ENCODE peak calls at places on chromosomes 6 and 20, in ten cellular contexts. B, U, K, N, X, V, W, S, G and D are unnamed samples.

GRCh38 chr20:34040300-34041015 is 46.7 kb downstream of the RALY start:
- DNase-seq in B (no peak), U (no peak), K (no peak), N (no peak), X (no peak), V (no peak), W (no peak), S (no peak), G (no peak), D (no peak)

GRCh38 chr20:33803921-33804337 is 7.2 kb upstream of the CHMP4B start:
- DNase-seq in B (no peak), U (no peak), K (peak), N (no peak), X (no peak), V (no peak), W (peak), S (no peak), G (no peak), D (no peak)

GRCh38 chr6:152863618-152864326 is 113.2 kb downstream of the VIP start:
- DNase-seq in B (no peak), U (peak), K (peak), N (no peak), X (no peak), V (peak), W (peak), S (peak), G (peak), D (peak)

GRCh38 chr20:50270034-50270395 is 79.4 kb downstream of the CEBPB start:
- DNase-seq in B (no peak), U (no peak), K (no peak), N (no peak), X (no peak), V (no peak), W (no peak), S (no peak), G (no peak), D (no peak)

GRCh38 chr6:79313254-79313653 is 78.8 kb upstream of the HMGN3 start:
- DNase-seq in B (no peak), U (no peak), K (no peak), N (no peak), X (no peak), V (peak), W (no peak), S (no peak), G (no peak), D (no peak)

GRCh38 chr6:33894438-33894837 is 90.6 kb upstream of the MLN start:
- DNase-seq in B (no peak), U (no peak), K (no peak), N (no peak), X (no peak), V (no peak), W (peak), S (no peak), G (no peak), D (no peak)

GRCh38 chr20:6698723-6699122 is 68.8 kb upstream of the BMP2 start:
- DNase-seq in B (no peak), U (no peak), K (no peak), N (no peak), X (no peak), V (no peak), W (no peak), S (no peak), G (no peak), D (no peak)

GRCh38 chr6:55023231-55023630 is 151.1 kb upstream of the HCRTR2 start:
- DNase-seq in B (no peak), U (no peak), K (no peak), N (no peak), X (no peak), V (no peak), W (no peak), S (no peak), G (no peak), D (no peak)

GRCh38 chr6:70150521-70150920 is 152.4 kb downstream of the COL9A1 start:
- DNase-seq in B (no peak), U (no peak), K (no peak), N (no peak), X (no peak), V (no peak), W (no peak), S (no peak), G (no peak), D (no peak)

GRCh38 chr6:57313009-57313408 is 4.4 kb upstream of the PRIM2 start:
- DNase-seq in B (no peak), U (no peak), K (no peak), N (no peak), X (no peak), V (no peak), W (no peak), S (no peak), G (no peak), D (no peak)

GRCh38 chr20:62571667-62572344 is 70.5 kb upstream of the SLCO4A1 start:
- DNase-seq in B (no peak), U (no peak), K (no peak), N (no peak), X (no peak), V (no peak), W (peak), S (no peak), G (no peak), D (no peak)

GRCh38 chr6:157376706-157377230 is 4.2 kb upstream of the ZDHHC14 start:
- DNase-seq in B (no peak), U (no peak), K (no peak), N (no peak), X (no peak), V (no peak), W (no peak), S (no peak), G (no peak), D (no peak)

GRCh38 chr6:38233161-38233791 is 406.5 kb downstream of the BTBD9 start:
- DNase-seq in B (no peak), U (no peak), K (no peak), N (no peak), X (no peak), V (no peak), W (no peak), S (no peak), G (no peak), D (no peak)

GRCh38 chr6:134730013-134730412 is 219.9 kb downstream of the ALDH8A1 start:
- DNase-seq in B (no peak), U (no peak), K (no peak), N (no peak), X (no peak), V (no peak), W (no peak), S (no peak), G (no peak), D (no peak)
- TF ChIP-seq CTCF in B (no peak), U (no peak), K (no peak), N (no peak), X (no peak), V (no peak), W (no peak), S (no peak), G (no peak), D (no peak)

GRCh38 chr6:13101985-13102384 is 226.4 kb downstream of the TBC1D7 start:
- DNase-seq in B (no peak), U (no peak), K (no peak), N (no peak), X (no peak), V (no peak), W (no peak), S (no peak), G (no peak), D (no peak)

GRCh38 chr6:13099771-13100170 is 228.6 kb downstream of the TBC1D7 start:
- DNase-seq in B (no peak), U (no peak), K (no peak), N (no peak), X (no peak), V (no peak), W (no peak), S (no peak), G (no peak), D (no peak)

GRCh38 chr6:13101409-13101808 is 226.9 kb downstream of the TBC1D7 start:
- DNase-seq in B (no peak), U (no peak), K (no peak), N (no peak), X (no peak), V (no peak), W (no peak), S (no peak), G (no peak), D (no peak)

GRCh38 chr6:13105139-13105538 is 223.2 kb downstream of the TBC1D7 start:
- DNase-seq in B (no peak), U (no peak), K (no peak), N (no peak), X (no peak), V (no peak), W (no peak), S (no peak), G (no peak), D (no peak)

DNA sequence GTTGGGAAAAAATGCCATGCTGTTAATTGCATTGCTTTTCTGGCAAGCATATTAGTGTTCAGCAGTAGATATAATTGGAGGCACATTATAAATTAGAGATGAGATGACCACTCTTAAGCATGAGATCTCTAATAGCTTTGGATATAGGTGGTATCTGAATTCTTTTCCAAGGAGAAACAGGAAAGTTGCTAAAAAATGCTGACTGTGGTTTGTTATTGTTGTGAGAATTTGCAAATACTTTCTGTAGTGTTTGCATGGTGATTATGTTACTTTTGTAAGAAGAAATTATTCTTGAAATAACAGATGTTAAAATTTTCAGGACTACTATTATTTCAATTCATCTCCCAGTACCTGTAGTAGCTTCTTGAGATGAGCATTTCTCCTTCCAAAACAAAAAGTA is 225.2 kb downstream of the TBC1D7 start:
- DNase-seq in B (no peak), U (no peak), K (no peak), N (no peak), X (no peak), V (no peak), W (no peak), S (no peak), G (no peak), D (no peak)
- H3K4me3 ChIP-seq in B (no peak), U (no peak), K (no peak), N (no peak), X (no peak), V (no peak), W (no peak), S (no peak), G (no peak), D (no peak)

DNA sequence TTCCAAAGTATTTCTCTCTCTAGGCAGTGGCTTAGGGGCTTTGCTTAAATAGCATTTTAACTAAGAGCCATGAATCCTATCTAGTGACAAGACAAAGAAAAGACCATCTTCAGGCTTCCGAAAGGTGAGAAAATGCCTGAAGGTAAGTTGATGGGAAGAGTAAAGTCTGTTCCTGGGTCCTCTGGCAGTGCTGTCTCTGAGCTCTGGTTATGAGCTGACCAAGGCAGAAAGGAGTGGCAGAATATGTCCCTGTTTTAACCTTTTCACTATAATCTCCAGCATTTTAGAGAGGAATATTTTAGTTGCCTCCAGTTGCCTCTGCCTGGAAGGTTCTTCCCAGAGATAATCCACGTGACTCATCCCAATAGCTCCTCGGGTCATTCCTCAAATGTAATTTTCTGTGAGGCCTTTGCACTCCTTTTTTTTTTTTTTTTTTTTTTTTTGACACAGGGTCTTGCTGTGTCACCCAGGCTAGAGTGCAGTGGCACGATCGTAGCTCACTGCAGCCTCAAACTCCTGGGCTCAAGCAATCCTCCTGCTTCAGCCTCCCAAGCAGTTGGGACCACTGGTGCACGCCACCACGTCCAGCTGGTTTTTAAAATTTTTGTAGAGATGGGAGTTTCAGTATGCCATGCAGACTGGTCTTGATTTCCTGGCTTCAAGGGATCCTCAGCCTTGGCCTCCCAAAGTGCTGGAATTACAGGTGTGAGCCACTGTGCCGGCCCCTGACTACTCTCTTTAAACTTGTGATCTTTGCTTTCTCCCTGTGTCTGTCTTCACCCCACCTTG is 3.7 kb upstream of the ARMH2 start:
- DNase-seq in B (no peak), U (no peak), K (no peak), N (no peak), X (no peak), V (no peak), W (no peak), S (no peak), G (no peak), D (no peak)
- H3K27ac ChIP-seq in B (no peak), U (no peak), K (no peak), N (no peak), X (no peak), V (no peak), W (no peak), S (no peak), G (no peak), D (no peak)

DNA sequence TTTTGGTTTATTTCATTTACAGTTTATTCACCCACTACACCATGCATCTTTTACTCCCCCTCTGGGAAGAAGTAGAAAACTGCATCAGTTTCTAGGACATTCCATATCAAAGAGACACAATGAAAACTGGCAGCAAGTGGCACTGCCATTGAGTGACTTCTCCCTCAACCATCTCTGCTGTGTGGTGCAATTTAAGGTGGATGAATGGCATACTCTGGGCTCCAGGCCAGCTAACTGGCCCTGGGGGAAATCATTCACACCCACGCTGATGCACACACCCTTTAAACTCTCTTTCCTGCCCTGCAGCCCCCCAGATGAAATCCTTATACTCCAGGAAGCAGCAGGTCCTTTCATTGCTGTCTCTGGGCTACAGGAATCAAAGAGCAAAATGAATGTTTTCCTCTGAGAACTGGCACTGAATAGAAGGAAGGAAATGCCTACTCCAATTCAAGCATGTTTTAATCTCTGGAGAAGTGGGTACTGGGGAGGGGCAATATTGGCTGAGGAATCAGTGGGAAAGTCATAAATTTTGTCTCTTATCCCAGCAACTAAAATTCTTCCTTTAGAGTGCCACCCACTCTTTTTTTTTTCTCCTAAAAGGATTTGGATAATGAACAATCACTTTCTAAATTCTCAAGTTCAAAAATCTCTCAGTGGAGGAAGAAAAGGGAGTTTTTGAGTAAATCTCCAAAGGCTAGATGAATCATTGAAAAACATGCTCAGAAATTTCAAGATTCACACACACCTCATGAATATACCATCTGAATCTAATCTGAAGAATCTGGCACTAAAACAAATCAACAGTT is 16.9 kb upstream of the RFPL4B start:
- DNase-seq in B (no peak), U (no peak), K (no peak), N (no peak), X (no peak), V (no peak), W (peak), S (no peak), G (no peak), D (no peak)
- TF ChIP-seq CTCF in B (no peak), U (no peak), K (peak), N (no peak), X (no peak), V (no peak), W (peak), S (no peak), G (no peak), D (no peak)

GRCh38 chr6:135086414-135086764 is 31.8 kb upstream of the HBS1L start:
- DNase-seq in B (no peak), U (no peak), K (no peak), N (no peak), X (no peak), V (no peak), W (no peak), S (no peak), G (no peak), D (no peak)
- H3K4me3 ChIP-seq in B (no peak), U (no peak), K (peak), N (no peak), X (no peak), V (no peak), W (no peak), S (no peak), G (peak), D (no peak)

GRCh38 chr6:36839819-36840379 is 655 bp upstream of the CPNE5 start:
- DNase-seq in B (no peak), U (peak), K (no peak), N (no peak), X (peak), V (no peak), W (peak), S (no peak), G (peak), D (no peak)
- H3K27ac ChIP-seq in B (no peak), U (no peak), K (no peak), N (no peak), X (peak), V (no peak), W (no peak), S (peak), G (no peak), D (no peak)

DNA sequence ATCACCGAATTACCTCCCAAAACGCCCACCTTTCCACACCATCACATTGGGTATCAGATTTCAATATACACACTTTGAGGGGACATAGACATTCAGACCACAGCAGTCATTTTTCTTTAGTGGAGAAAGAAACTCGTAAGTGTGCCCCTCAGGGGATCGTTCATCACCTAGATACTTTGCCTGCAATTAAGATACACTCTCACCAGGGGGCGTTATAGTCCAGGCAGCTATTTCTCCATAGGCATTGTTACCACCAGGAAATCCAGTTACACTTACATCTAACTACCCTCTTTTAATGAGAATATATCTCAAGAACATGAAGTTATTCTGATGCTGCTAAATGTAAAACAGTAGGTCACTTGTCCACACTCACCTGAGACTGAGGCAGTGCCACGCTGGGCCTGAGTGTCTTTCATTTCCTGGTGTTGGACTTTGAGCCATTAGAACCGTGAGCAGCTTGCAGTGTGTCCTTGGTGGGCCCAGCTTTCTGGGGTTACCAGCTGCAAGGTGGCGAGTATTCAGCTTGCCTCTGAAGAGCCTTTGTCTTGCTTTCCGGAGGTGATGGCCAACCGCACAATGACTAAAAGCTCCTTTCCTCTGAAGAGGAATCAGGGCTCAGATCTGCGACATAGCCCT is 35.1 kb upstream of the UNC93A start:
- DNase-seq in B (no peak), U (no peak), K (no peak), N (no peak), X (no peak), V (no peak), W (no peak), S (no peak), G (no peak), D (no peak)
- TF ChIP-seq CTCF in B (no peak), U (no peak), K (no peak), N (no peak), X (no peak), V (no peak), W (peak), S (no peak), G (no peak), D (no peak)

GRCh38 chr20:5128886-5129285 is 2.1 kb downstream of the CDS2 start:
- DNase-seq in B (no peak), U (no peak), K (no peak), N (no peak), X (no peak), V (no peak), W (no peak), S (no peak), G (no peak), D (no peak)
- H3K4me3 ChIP-seq in B (no peak), U (peak), K (no peak), N (no peak), X (peak), V (no peak), W (no peak), S (peak), G (no peak), D (no peak)

DNA sequence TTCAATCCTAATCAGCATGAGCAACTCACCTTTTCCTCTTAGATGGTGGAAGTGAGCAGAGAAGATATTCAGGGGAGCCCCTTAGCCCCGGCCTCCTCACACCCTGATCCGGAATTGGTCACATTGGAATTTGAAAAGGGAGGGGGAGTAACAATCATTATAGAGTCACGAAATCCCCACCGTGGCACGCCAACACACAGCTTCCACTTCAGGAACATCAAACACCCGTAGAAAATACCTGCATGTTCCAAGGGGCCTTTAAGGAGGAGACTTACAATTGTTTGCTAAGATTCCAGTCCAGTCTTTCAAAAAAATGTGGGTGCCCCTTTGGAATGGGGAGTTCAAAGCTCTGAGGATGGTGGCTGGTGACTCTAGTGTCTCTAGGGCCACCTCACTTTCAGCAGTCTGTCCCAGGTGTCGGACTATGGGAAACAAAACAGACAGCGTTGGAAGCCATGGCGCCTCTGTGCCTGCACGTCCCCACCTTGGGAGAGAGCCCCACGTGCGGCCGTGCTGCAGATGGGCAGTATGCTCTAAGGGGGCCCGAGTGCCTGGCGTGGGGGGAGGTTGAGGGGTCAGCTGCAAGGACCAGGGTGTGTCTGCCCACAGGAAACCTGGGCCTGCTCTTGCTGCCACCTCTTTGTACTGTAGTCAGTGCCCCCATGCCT is 2.4 kb downstream of the CD93 start:
- DNase-seq in B (no peak), U (no peak), K (no peak), N (no peak), X (no peak), V (no peak), W (no peak), S (no peak), G (no peak), D (no peak)
- H3K27ac ChIP-seq in B (peak), U (peak), K (no peak), N (peak), X (peak), V (peak), W (no peak), S (peak), G (no peak), D (peak)